ENCODE peak calls at places on chromosomes 12 and 14, in nine cellular contexts. One of them, this sample, is unnamed.

GRCh38 chr12:75438052-75438754 is 42.4 kb upstream of the GLIPR1 start:
- DNase-seq in endothelial cell: no peak
- DNase-seq in activated CD4-positive, alpha-beta T cell treated with anti-CD3 and anti-CD28 coated beads for 1 hour: no peak
- DNase-seq in AG10803: no peak
- DNase-seq in sigmoid colon: no peak
- DNase-seq in nephron progenitor cell: no peak
- DNase-seq in stimulated activated naive CD8-positive, alpha-beta T cell treated with anti-CD3 and anti-CD28 coated beads, Interleukin-15, Interleukin-2, amounts not matched to agents 100 U/mL and 50 U/mL, for 24 hours: no peak
- DNase-seq in fibroblast of the aortic adventitia: no peak
- DNase-seq in NCI-H1694 treated with DMSO at 0.1 percent for 48 hours: no peak
- DNase-seq in this sample: no peak

GRCh38 chr12:50603817-50604639 is 99.2 kb downstream of the DIP2B start:
- DNase-seq in endothelial cell: no peak
- DNase-seq in nephron progenitor cell: no peak
- DNase-seq in stimulated activated naive CD8-positive, alpha-beta T cell treated with anti-CD3 and anti-CD28 coated beads, Interleukin-15, Interleukin-2, amounts not matched to agents 100 U/mL and 50 U/mL, for 24 hours: no peak
- DNase-seq in fibroblast of the aortic adventitia: peak; percentile 99
- DNase-seq in AG10803: peak; percentile 96
- DNase-seq in NCI-H1694 treated with DMSO at 0.1 percent for 48 hours: no peak
- DNase-seq in activated CD4-positive, alpha-beta T cell treated with anti-CD3 and anti-CD28 coated beads for 1 hour: no peak
- DNase-seq in sigmoid colon: no peak
- DNase-seq in this sample: no peak

GRCh38 chr14:85535316-85535715 is 5.4 kb downstream of the FLRT2 start:
- DNase-seq in fibroblast of the aortic adventitia: no peak
- DNase-seq in nephron progenitor cell: no peak
- DNase-seq in activated CD4-positive, alpha-beta T cell treated with anti-CD3 and anti-CD28 coated beads for 1 hour: no peak
- DNase-seq in stimulated activated naive CD8-positive, alpha-beta T cell treated with anti-CD3 and anti-CD28 coated beads, Interleukin-15, Interleukin-2, amounts not matched to agents 100 U/mL and 50 U/mL, for 24 hours: no peak
- DNase-seq in NCI-H1694 treated with DMSO at 0.1 percent for 48 hours: no peak
- DNase-seq in AG10803: no peak
- DNase-seq in endothelial cell: no peak
- DNase-seq in sigmoid colon: no peak
- DNase-seq in this sample: no peak

GRCh38 chr12:56487448-56488040 is 417 bp downstream of the GLS2 start:
- DNase-seq in sigmoid colon: peak; percentile 80
- DNase-seq in stimulated activated naive CD8-positive, alpha-beta T cell treated with anti-CD3 and anti-CD28 coated beads, Interleukin-15, Interleukin-2, amounts not matched to agents 100 U/mL and 50 U/mL, for 24 hours: peak; percentile 37
- DNase-seq in nephron progenitor cell: peak; percentile 57
- DNase-seq in endothelial cell: peak; percentile 23
- DNase-seq in activated CD4-positive, alpha-beta T cell treated with anti-CD3 and anti-CD28 coated beads for 1 hour: no peak
- DNase-seq in NCI-H1694 treated with DMSO at 0.1 percent for 48 hours: peak; percentile 27
- DNase-seq in AG10803: no peak
- DNase-seq in fibroblast of the aortic adventitia: no peak
- DNase-seq in this sample: no peak

GRCh38 chr12:12979731-12980259 is 20.3 kb downstream of the HEBP1 start:
- DNase-seq in NCI-H1694 treated with DMSO at 0.1 percent for 48 hours: no peak
- DNase-seq in sigmoid colon: no peak
- DNase-seq in stimulated activated naive CD8-positive, alpha-beta T cell treated with anti-CD3 and anti-CD28 coated beads, Interleukin-15, Interleukin-2, amounts not matched to agents 100 U/mL and 50 U/mL, for 24 hours: no peak
- DNase-seq in endothelial cell: no peak
- DNase-seq in activated CD4-positive, alpha-beta T cell treated with anti-CD3 and anti-CD28 coated beads for 1 hour: no peak
- DNase-seq in fibroblast of the aortic adventitia: peak; percentile 99
- DNase-seq in nephron progenitor cell: no peak
- DNase-seq in AG10803: peak; percentile 96
- DNase-seq in this sample: no peak

GRCh38 chr12:11581179-11581755 is 68.2 kb upstream of the ETV6 start:
- DNase-seq in activated CD4-positive, alpha-beta T cell treated with anti-CD3 and anti-CD28 coated beads for 1 hour: peak; percentile 37
- DNase-seq in nephron progenitor cell: peak; percentile 71
- DNase-seq in endothelial cell: peak; percentile 61
- DNase-seq in stimulated activated naive CD8-positive, alpha-beta T cell treated with anti-CD3 and anti-CD28 coated beads, Interleukin-15, Interleukin-2, amounts not matched to agents 100 U/mL and 50 U/mL, for 24 hours: peak; percentile 72
- DNase-seq in fibroblast of the aortic adventitia: peak; percentile 88
- DNase-seq in NCI-H1694 treated with DMSO at 0.1 percent for 48 hours: peak; percentile 84
- DNase-seq in AG10803: peak; percentile 75
- DNase-seq in sigmoid colon: peak; percentile 81
- DNase-seq in this sample: peak; percentile 63

GRCh38 chr12:84874125-84874824 is 38.3 kb downstream of the SLC6A15 start:
- DNase-seq in nephron progenitor cell: no peak
- DNase-seq in endothelial cell: no peak
- DNase-seq in activated CD4-positive, alpha-beta T cell treated with anti-CD3 and anti-CD28 coated beads for 1 hour: no peak
- DNase-seq in stimulated activated naive CD8-positive, alpha-beta T cell treated with anti-CD3 and anti-CD28 coated beads, Interleukin-15, Interleukin-2, amounts not matched to agents 100 U/mL and 50 U/mL, for 24 hours: no peak
- DNase-seq in sigmoid colon: no peak
- DNase-seq in AG10803: peak; percentile 60
- DNase-seq in NCI-H1694 treated with DMSO at 0.1 percent for 48 hours: peak; percentile 62
- DNase-seq in fibroblast of the aortic adventitia: peak; percentile 82
- DNase-seq in this sample: peak; percentile 56

GRCh38 chr12:6215932-6216494 is 15.8 kb downstream of the CD9 start:
- DNase-seq in stimulated activated naive CD8-positive, alpha-beta T cell treated with anti-CD3 and anti-CD28 coated beads, Interleukin-15, Interleukin-2, amounts not matched to agents 100 U/mL and 50 U/mL, for 24 hours: no peak
- DNase-seq in nephron progenitor cell: no peak
- DNase-seq in endothelial cell: no peak
- DNase-seq in activated CD4-positive, alpha-beta T cell treated with anti-CD3 and anti-CD28 coated beads for 1 hour: no peak
- DNase-seq in AG10803: peak; percentile 97
- DNase-seq in sigmoid colon: peak; percentile 96
- DNase-seq in fibroblast of the aortic adventitia: peak; percentile 83
- DNase-seq in NCI-H1694 treated with DMSO at 0.1 percent for 48 hours: no peak
- DNase-seq in this sample: peak; percentile 100

GRCh38 chr14:52919971-52920370 is 30.9 kb downstream of the FERMT2 start:
- DNase-seq in sigmoid colon: no peak
- DNase-seq in activated CD4-positive, alpha-beta T cell treated with anti-CD3 and anti-CD28 coated beads for 1 hour: no peak
- DNase-seq in stimulated activated naive CD8-positive, alpha-beta T cell treated with anti-CD3 and anti-CD28 coated beads, Interleukin-15, Interleukin-2, amounts not matched to agents 100 U/mL and 50 U/mL, for 24 hours: no peak
- DNase-seq in fibroblast of the aortic adventitia: peak; percentile 77
- DNase-seq in endothelial cell: no peak
- DNase-seq in AG10803: peak; percentile 77
- DNase-seq in nephron progenitor cell: no peak
- DNase-seq in NCI-H1694 treated with DMSO at 0.1 percent for 48 hours: no peak
- DNase-seq in this sample: no peak

GRCh38 chr12:121947966-121948365 is 29.6 kb downstream of the CFAP251 start:
- DNase-seq in stimulated activated naive CD8-positive, alpha-beta T cell treated with anti-CD3 and anti-CD28 coated beads, Interleukin-15, Interleukin-2, amounts not matched to agents 100 U/mL and 50 U/mL, for 24 hours: no peak
- DNase-seq in endothelial cell: no peak
- DNase-seq in nephron progenitor cell: no peak
- DNase-seq in fibroblast of the aortic adventitia: no peak
- DNase-seq in activated CD4-positive, alpha-beta T cell treated with anti-CD3 and anti-CD28 coated beads for 1 hour: no peak
- DNase-seq in NCI-H1694 treated with DMSO at 0.1 percent for 48 hours: no peak
- DNase-seq in sigmoid colon: no peak
- DNase-seq in AG10803: no peak
- DNase-seq in this sample: no peak

GRCh38 chr12:49842519-49843352 is at the start of gene BCDIN3D:
- DNase-seq in AG10803: peak; percentile 90
- DNase-seq in sigmoid colon: peak; percentile 95
- DNase-seq in stimulated activated naive CD8-positive, alpha-beta T cell treated with anti-CD3 and anti-CD28 coated beads, Interleukin-15, Interleukin-2, amounts not matched to agents 100 U/mL and 50 U/mL, for 24 hours: peak; percentile 96
- DNase-seq in NCI-H1694 treated with DMSO at 0.1 percent for 48 hours: peak; percentile 90
- DNase-seq in endothelial cell: peak; percentile 78
- DNase-seq in nephron progenitor cell: peak; percentile 87
- DNase-seq in fibroblast of the aortic adventitia: peak; percentile 91
- DNase-seq in activated CD4-positive, alpha-beta T cell treated with anti-CD3 and anti-CD28 coated beads for 1 hour: peak; percentile 88
- DNase-seq in this sample: peak; percentile 92

GRCh38 chr14:103705158-103705523 is 10.1 kb downstream of the XRCC3 start:
- DNase-seq in AG10803: no peak
- DNase-seq in activated CD4-positive, alpha-beta T cell treated with anti-CD3 and anti-CD28 coated beads for 1 hour: no peak
- DNase-seq in fibroblast of the aortic adventitia: no peak
- DNase-seq in stimulated activated naive CD8-positive, alpha-beta T cell treated with anti-CD3 and anti-CD28 coated beads, Interleukin-15, Interleukin-2, amounts not matched to agents 100 U/mL and 50 U/mL, for 24 hours: no peak
- DNase-seq in NCI-H1694 treated with DMSO at 0.1 percent for 48 hours: no peak
- DNase-seq in nephron progenitor cell: no peak
- DNase-seq in endothelial cell: no peak
- DNase-seq in sigmoid colon: peak; percentile 89
- DNase-seq in this sample: no peak

GRCh38 chr14:82647088-82647697 is 1113.5 kb upstream of the SEL1L start:
- DNase-seq in nephron progenitor cell: no peak
- DNase-seq in endothelial cell: no peak
- DNase-seq in stimulated activated naive CD8-positive, alpha-beta T cell treated with anti-CD3 and anti-CD28 coated beads, Interleukin-15, Interleukin-2, amounts not matched to agents 100 U/mL and 50 U/mL, for 24 hours: no peak
- DNase-seq in sigmoid colon: no peak
- DNase-seq in AG10803: no peak
- DNase-seq in NCI-H1694 treated with DMSO at 0.1 percent for 48 hours: no peak
- DNase-seq in fibroblast of the aortic adventitia: no peak
- DNase-seq in activated CD4-positive, alpha-beta T cell treated with anti-CD3 and anti-CD28 coated beads for 1 hour: no peak
- DNase-seq in this sample: no peak

GRCh38 chr14:96502621-96503251 is 554 bp downstream of the PAPOLA start:
- DNase-seq in stimulated activated naive CD8-positive, alpha-beta T cell treated with anti-CD3 and anti-CD28 coated beads, Interleukin-15, Interleukin-2, amounts not matched to agents 100 U/mL and 50 U/mL, for 24 hours: peak; percentile 67
- DNase-seq in sigmoid colon: peak; percentile 74
- DNase-seq in nephron progenitor cell: peak; percentile 57
- DNase-seq in NCI-H1694 treated with DMSO at 0.1 percent for 48 hours: peak; percentile 42
- DNase-seq in AG10803: peak; percentile 20
- DNase-seq in activated CD4-positive, alpha-beta T cell treated with anti-CD3 and anti-CD28 coated beads for 1 hour: no peak
- DNase-seq in endothelial cell: peak; percentile 77
- DNase-seq in fibroblast of the aortic adventitia: peak; percentile 25
- DNase-seq in this sample: peak; percentile 14

GRCh38 chr12:85617307-85618091 is 218.7 kb downstream of the RASSF9 start:
- DNase-seq in sigmoid colon: no peak
- DNase-seq in stimulated activated naive CD8-positive, alpha-beta T cell treated with anti-CD3 and anti-CD28 coated beads, Interleukin-15, Interleukin-2, amounts not matched to agents 100 U/mL and 50 U/mL, for 24 hours: no peak
- DNase-seq in AG10803: no peak
- DNase-seq in fibroblast of the aortic adventitia: no peak
- DNase-seq in endothelial cell: no peak
- DNase-seq in activated CD4-positive, alpha-beta T cell treated with anti-CD3 and anti-CD28 coated beads for 1 hour: no peak
- DNase-seq in NCI-H1694 treated with DMSO at 0.1 percent for 48 hours: no peak
- DNase-seq in nephron progenitor cell: no peak
- DNase-seq in this sample: no peak

GRCh38 chr12:122350444-122350843 is 72.0 kb downstream of the CLIP1 start:
- DNase-seq in stimulated activated naive CD8-positive, alpha-beta T cell treated with anti-CD3 and anti-CD28 coated beads, Interleukin-15, Interleukin-2, amounts not matched to agents 100 U/mL and 50 U/mL, for 24 hours: no peak
- DNase-seq in activated CD4-positive, alpha-beta T cell treated with anti-CD3 and anti-CD28 coated beads for 1 hour: no peak
- DNase-seq in endothelial cell: no peak
- DNase-seq in nephron progenitor cell: no peak
- DNase-seq in AG10803: peak; percentile 84
- DNase-seq in sigmoid colon: no peak
- DNase-seq in fibroblast of the aortic adventitia: peak; percentile 98
- DNase-seq in NCI-H1694 treated with DMSO at 0.1 percent for 48 hours: peak; percentile 8
- DNase-seq in this sample: no peak

GRCh38 chr14:75452900-75453816 is 25.3 kb downstream of the JDP2 start:
- DNase-seq in stimulated activated naive CD8-positive, alpha-beta T cell treated with anti-CD3 and anti-CD28 coated beads, Interleukin-15, Interleukin-2, amounts not matched to agents 100 U/mL and 50 U/mL, for 24 hours: no peak
- DNase-seq in NCI-H1694 treated with DMSO at 0.1 percent for 48 hours: no peak
- DNase-seq in sigmoid colon: peak; percentile 92
- DNase-seq in activated CD4-positive, alpha-beta T cell treated with anti-CD3 and anti-CD28 coated beads for 1 hour: no peak
- DNase-seq in AG10803: peak; percentile 97
- DNase-seq in nephron progenitor cell: peak; percentile 74
- DNase-seq in endothelial cell: peak; percentile 30
- DNase-seq in fibroblast of the aortic adventitia: peak; percentile 88
- DNase-seq in this sample: peak; percentile 86